ENCODE peak calls at places on chromosomes 7 and 10, in six cellular contexts. L is sigmoid colon, Z is left ventricle myocardium inferior, X is body of pancreas, J is astrocyte of the cerebellum, E is bronchial epithelial cell. P is an unnamed sample.

GRCh38 chr10:94279835-94280709 is 82.7 kb downstream of the NOC3L start:
- DNase-seq in J (no peak), Z (peak), E (peak), X (peak), L (no peak), P (no peak)

GRCh38 chr10:58672855-58673254 is 160.2 kb downstream of the BICC1 start:
- DNase-seq in E (no peak), Z (no peak), J (no peak), X (no peak), L (no peak), P (no peak)

GRCh38 chr10:74947781-74948401 is 121.5 kb downstream of the KAT6B start:
- DNase-seq in Z (no peak), E (no peak), J (no peak), X (no peak), L (no peak), P (no peak)

GRCh38 chr10:129120441-129120840 is 346.6 kb upstream of the MGMT start:
- DNase-seq in X (no peak), Z (no peak), L (no peak), J (no peak), E (no peak), P (no peak)

GRCh38 chr10:49602380-49603023 is 7.6 kb upstream of the SLC18A3 start:
- DNase-seq in X (no peak), J (no peak), E (no peak), L (no peak), Z (no peak), P (no peak)

GRCh38 chr10:847868-848267 is 83.6 kb downstream of the LARP4B start:
- DNase-seq in L (no peak), X (no peak), J (no peak), Z (no peak), E (no peak), P (no peak)

GRCh38 chr7:101893326-101894085 is 76.1 kb downstream of the CUX1 start:
- DNase-seq in L (no peak), Z (no peak), J (no peak), X (no peak), E (no peak), P (no peak)

GRCh38 chr10:67925449-67926005 is 41.1 kb downstream of the SIRT1 start:
- DNase-seq in E (peak), X (no peak), Z (no peak), L (no peak), J (no peak), P (no peak)

GRCh38 chr7:115015619-115016018 is 93.7 kb downstream of the MDFIC start:
- DNase-seq in E (no peak), Z (no peak), J (no peak), X (no peak), L (no peak), P (no peak)

GRCh38 chr10:5283305-5284158 is 81.2 kb upstream of the UCN3 start:
- DNase-seq in E (peak), L (peak), X (peak), Z (peak), J (peak), P (no peak)

GRCh38 chr7:47428052-47428779 is 153.7 kb downstream of the TNS3 start:
- DNase-seq in E (no peak), J (no peak), X (no peak), L (peak), Z (no peak), P (no peak)

GRCh38 chr7:1667566-1668485 is 2.3 kb upstream of the ELFN1 start:
- DNase-seq in L (peak), X (peak), J (no peak), E (no peak), Z (no peak), P (no peak)

GRCh38 chr10:124091646-124092269 is 1.6 kb downstream of the CHST15 start:
- DNase-seq in E (no peak), J (no peak), Z (peak), X (peak), L (peak), P (no peak)

GRCh38 chr7:132709971-132710567 is 133.8 kb upstream of the PLXNA4 start:
- DNase-seq in E (peak), L (no peak), J (peak), Z (no peak), X (peak), P (no peak)

GRCh38 chr10:12579954-12580858 is 230.9 kb downstream of the CAMK1D start:
- DNase-seq in X (peak), J (no peak), Z (no peak), E (no peak), L (peak), P (no peak)

GRCh38 chr7:141115949-141116348 is 42.1 kb downstream of the TMEM178B start:
- DNase-seq in L (no peak), J (no peak), Z (no peak), E (no peak), X (peak), P (no peak)

GRCh38 chr7:44639701-44640321 is 33.4 kb downstream of the OGDH start:
- DNase-seq in J (peak), E (peak), L (no peak), X (peak), Z (peak), P (peak)

GRCh38 chr7:44273681-44274622 is 51.4 kb downstream of the CAMK2B start:
- DNase-seq in X (no peak), J (no peak), E (no peak), Z (no peak), L (no peak), P (no peak)

GRCh38 chr10:36451391-36451790 is 674.0 kb upstream of the ANKRD30A start:
- DNase-seq in J (no peak), Z (no peak), E (no peak), L (no peak), X (no peak), P (no peak)

GRCh38 chr7:103993551-103993950 is 4.1 kb upstream of the RELN start:
- DNase-seq in X (no peak), J (no peak), Z (no peak), E (no peak), L (no peak), P (no peak)

GRCh38 chr10:22505923-22506685 is 160.8 kb downstream of the SPAG6 start:
- DNase-seq in J (no peak), E (no peak), L (no peak), X (no peak), Z (no peak), P (peak)

GRCh38 chr7:87231715-87232114 is 12.2 kb upstream of the TMEM243 start:
- DNase-seq in E (no peak), J (no peak), Z (no peak), X (no peak), L (no peak), P (no peak)

GRCh38 chr10:24209421-24209770 is 458 bp downstream of the KIAA1217 start:
- DNase-seq in E (peak), Z (no peak), L (no peak), J (no peak), X (peak), P (no peak)

GRCh38 chr10:3853547-3853989 is 68.6 kb upstream of the KLF6 start:
- DNase-seq in E (peak), X (peak), J (peak), Z (no peak), L (peak), P (no peak)

DNA sequence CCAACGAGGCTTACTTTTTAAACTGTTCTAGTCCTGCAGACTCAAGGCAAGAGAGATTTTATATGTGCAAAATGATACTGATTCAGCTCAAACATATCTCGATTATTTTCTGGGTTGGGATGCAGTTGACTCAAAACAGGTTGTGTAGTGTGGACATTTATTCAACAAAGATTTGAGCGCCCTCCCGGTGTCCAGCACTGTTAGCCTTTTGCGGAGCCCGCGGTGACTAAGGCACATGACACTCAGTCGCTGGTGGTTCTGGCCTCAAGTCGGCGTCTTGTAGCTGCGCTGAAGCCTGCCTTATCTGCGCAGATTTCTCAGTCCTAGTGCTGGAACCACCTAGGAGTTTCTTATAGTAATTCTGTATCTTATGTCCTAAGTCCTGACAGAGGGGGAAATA is 938 bp upstream of the CADPS2 start:
- DNase-seq in J (peak), Z (peak), L (peak), X (peak), E (peak), P (peak)
- TF ChIP-seq CTCF in J (no peak), Z (peak), L (no peak), X (peak), E (peak), P (peak)

GRCh38 chr7:76047305-76047810 is 442 bp downstream of the STYXL1 start:
- DNase-seq in Z (no peak), J (no peak), L (no peak), E (peak), X (peak), P (no peak)

GRCh38 chr7:76047811-76048667 is at the start of the genes MDH2 and STYXL1:
- DNase-seq in Z (peak), J (peak), X (peak), E (peak), L (peak), P (peak)

GRCh38 chr7:76050545-76050944 is 2.6 kb downstream of the MDH2 start:
- DNase-seq in X (no peak), L (no peak), Z (no peak), J (no peak), E (no peak), P (no peak)

GRCh38 chr7:76049295-76049694 is 1.4 kb downstream of the MDH2 start:
- DNase-seq in X (no peak), J (no peak), Z (no peak), E (no peak), L (no peak), P (no peak)

DNA sequence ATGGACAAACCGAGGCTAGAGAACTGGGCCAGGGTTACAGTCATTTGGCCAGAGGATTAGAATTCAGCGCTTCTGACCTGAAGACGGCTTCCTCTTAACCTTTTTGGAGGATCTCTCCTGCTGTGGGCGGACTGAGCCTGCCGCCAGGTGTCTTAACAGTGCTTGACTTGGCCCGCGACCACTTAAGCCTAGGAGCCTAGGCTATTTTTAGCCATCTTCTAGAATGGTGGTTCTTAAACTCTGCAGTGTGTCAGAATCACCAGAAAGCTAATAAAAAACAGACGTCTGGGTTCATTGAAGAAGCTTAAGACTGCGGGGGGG is 722 bp downstream of the MDH2 start:
- DNase-seq in X (no peak), E (no peak), J (no peak), L (no peak), Z (no peak), P (no peak)
- TF ChIP-seq CTCF in X (peak), E (peak), J (peak), L (peak), Z (peak), P (peak)

DNA sequence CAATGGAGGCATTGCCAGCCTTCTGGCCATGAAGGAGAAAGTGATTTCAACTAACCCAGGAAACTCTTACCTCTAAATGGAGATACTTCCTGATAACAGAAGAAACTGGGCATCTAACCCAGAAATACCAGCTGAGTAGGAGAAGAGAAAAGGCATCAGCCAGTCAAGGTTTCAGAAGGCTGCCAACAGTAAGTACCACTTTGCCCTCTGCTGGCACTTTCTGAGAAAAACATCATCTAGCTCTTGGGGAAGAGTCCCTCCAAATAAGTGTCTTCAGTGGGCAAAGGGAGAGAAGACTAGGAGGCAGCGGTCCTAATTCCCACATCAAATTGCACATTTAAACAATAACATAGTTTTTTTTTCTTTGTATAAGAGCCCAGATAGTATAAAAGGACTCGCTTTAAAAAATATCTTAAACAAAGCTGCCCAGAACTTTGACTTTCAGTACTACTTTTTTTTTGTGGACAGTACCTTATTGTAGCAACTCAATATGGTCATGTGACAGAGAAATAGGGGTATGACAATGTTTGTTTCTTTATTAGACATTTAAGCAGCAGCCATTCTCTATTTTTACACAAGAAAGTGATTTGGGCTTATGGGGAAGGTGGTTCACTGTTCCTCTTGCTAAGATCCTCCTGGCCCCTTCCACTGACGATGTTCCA is 157.3 kb downstream of the CTTNBP2 start:
- DNase-seq in Z (no peak), L (no peak), J (peak), E (peak), X (peak), P (peak)
- TF ChIP-seq CTCF in Z (peak), L (peak), J (peak), E (peak), X (peak), P (peak)

GRCh38 chr10:6537704-6538103 is 42.4 kb downstream of the PRKCQ start:
- DNase-seq in L (no peak), J (no peak), E (no peak), X (peak), Z (peak), P (no peak)
- TF ChIP-seq CTCF in L (no peak), J (no peak), E (no peak), X (no peak), Z (no peak), P (no peak)

P was measured in AG09309.